ENCODE peak calls at places on chromosome 4, in six cellular contexts. One of them, this sample, is unnamed.

GRCh38 chr4:9804918-9805317 is 23.5 kb downstream of the DRD5 start:
- DNase-seq in adrenal gland: no peak
- DNase-seq in heart right ventricle: no peak
- DNase-seq in fibroblast of mammary gland: no peak
- DNase-seq in nephron progenitor cell: no peak
- DNase-seq in progenitor cell of endocrine pancreas: no peak
- DNase-seq in this sample: no peak

GRCh38 chr4:113547487-113548042 is 214.0 kb downstream of the CAMK2D start:
- DNase-seq in adrenal gland: peak
- DNase-seq in heart right ventricle: peak
- DNase-seq in fibroblast of mammary gland: peak
- DNase-seq in nephron progenitor cell: peak
- DNase-seq in progenitor cell of endocrine pancreas: peak
- DNase-seq in this sample: peak

GRCh38 chr4:145786261-145786660 is 106.3 kb downstream of the C4orf51 start:
- DNase-seq in adrenal gland: no peak
- DNase-seq in heart right ventricle: no peak
- DNase-seq in fibroblast of mammary gland: no peak
- DNase-seq in nephron progenitor cell: no peak
- DNase-seq in progenitor cell of endocrine pancreas: no peak
- DNase-seq in this sample: no peak

GRCh38 chr4:89685277-89685676 is 151.7 kb downstream of the SNCA start:
- DNase-seq in adrenal gland: no peak
- DNase-seq in heart right ventricle: no peak
- DNase-seq in fibroblast of mammary gland: no peak
- DNase-seq in nephron progenitor cell: no peak
- DNase-seq in progenitor cell of endocrine pancreas: no peak
- DNase-seq in this sample: no peak

GRCh38 chr4:169270156-169270809 is 473 bp downstream of the SH3RF1 start:
- DNase-seq in adrenal gland: peak
- DNase-seq in heart right ventricle: peak
- DNase-seq in fibroblast of mammary gland: no peak
- DNase-seq in nephron progenitor cell: peak
- DNase-seq in progenitor cell of endocrine pancreas: peak
- DNase-seq in this sample: peak

GRCh38 chr4:77240469-77241066 is 83.6 kb downstream of the CCNG2 start:
- DNase-seq in adrenal gland: peak
- DNase-seq in heart right ventricle: peak
- DNase-seq in fibroblast of mammary gland: peak
- DNase-seq in nephron progenitor cell: peak
- DNase-seq in progenitor cell of endocrine pancreas: peak
- DNase-seq in this sample: peak

GRCh38 chr4:4480205-4480604 is 61.6 kb downstream of the STX18 start:
- DNase-seq in adrenal gland: no peak
- DNase-seq in heart right ventricle: no peak
- DNase-seq in fibroblast of mammary gland: no peak
- DNase-seq in nephron progenitor cell: no peak
- DNase-seq in progenitor cell of endocrine pancreas: no peak
- DNase-seq in this sample: no peak

GRCh38 chr4:110175634-110176033 is 22.8 kb downstream of the ELOVL6 start:
- DNase-seq in adrenal gland: no peak
- DNase-seq in heart right ventricle: no peak
- DNase-seq in fibroblast of mammary gland: peak
- DNase-seq in nephron progenitor cell: no peak
- DNase-seq in progenitor cell of endocrine pancreas: no peak
- DNase-seq in this sample: no peak

GRCh38 chr4:167838686-167839085 is 253.7 kb upstream of the ANXA10 start:
- DNase-seq in adrenal gland: no peak
- DNase-seq in heart right ventricle: no peak
- DNase-seq in fibroblast of mammary gland: no peak
- DNase-seq in nephron progenitor cell: no peak
- DNase-seq in progenitor cell of endocrine pancreas: no peak
- DNase-seq in this sample: no peak

GRCh38 chr4:89290727-89291126 is 16.9 kb downstream of the GPRIN3 start:
- DNase-seq in adrenal gland: no peak
- DNase-seq in heart right ventricle: no peak
- DNase-seq in fibroblast of mammary gland: peak
- DNase-seq in nephron progenitor cell: no peak
- DNase-seq in progenitor cell of endocrine pancreas: no peak
- DNase-seq in this sample: no peak

GRCh38 chr4:175330236-175330635 is 412.1 kb downstream of the ADAM29 start:
- DNase-seq in adrenal gland: no peak
- DNase-seq in heart right ventricle: no peak
- DNase-seq in fibroblast of mammary gland: peak
- DNase-seq in nephron progenitor cell: no peak
- DNase-seq in progenitor cell of endocrine pancreas: no peak
- DNase-seq in this sample: no peak

GRCh38 chr4:10458190-10458589 is 964 bp upstream of the ZNF518B start:
- DNase-seq in adrenal gland: no peak
- DNase-seq in heart right ventricle: peak
- DNase-seq in fibroblast of mammary gland: no peak
- DNase-seq in nephron progenitor cell: no peak
- DNase-seq in progenitor cell of endocrine pancreas: no peak
- DNase-seq in this sample: no peak

GRCh38 chr4:183449193-183449888 is 4.9 kb downstream of the CDKN2AIP start:
- DNase-seq in adrenal gland: no peak
- DNase-seq in heart right ventricle: no peak
- DNase-seq in fibroblast of mammary gland: peak
- DNase-seq in nephron progenitor cell: no peak
- DNase-seq in progenitor cell of endocrine pancreas: no peak
- DNase-seq in this sample: no peak

GRCh38 chr4:52550186-52550585 is 108.9 kb downstream of the USP46 start:
- DNase-seq in adrenal gland: no peak
- DNase-seq in heart right ventricle: no peak
- DNase-seq in fibroblast of mammary gland: no peak
- DNase-seq in nephron progenitor cell: no peak
- DNase-seq in progenitor cell of endocrine pancreas: no peak
- DNase-seq in this sample: no peak

GRCh38 chr4:84167579-84167978 is 331.5 kb downstream of the NKX6-1 start:
- DNase-seq in adrenal gland: no peak
- DNase-seq in heart right ventricle: no peak
- DNase-seq in fibroblast of mammary gland: no peak
- DNase-seq in nephron progenitor cell: peak
- DNase-seq in progenitor cell of endocrine pancreas: no peak
- DNase-seq in this sample: no peak

GRCh38 chr4:158811704-158812103 is 42.9 kb downstream of the FNIP2 start:
- DNase-seq in adrenal gland: peak
- DNase-seq in heart right ventricle: no peak
- DNase-seq in fibroblast of mammary gland: no peak
- DNase-seq in nephron progenitor cell: no peak
- DNase-seq in progenitor cell of endocrine pancreas: no peak
- DNase-seq in this sample: no peak

GRCh38 chr4:54281060-54281781 is 52.1 kb downstream of the PDGFRA start:
- DNase-seq in adrenal gland: peak
- DNase-seq in heart right ventricle: peak
- DNase-seq in fibroblast of mammary gland: peak
- DNase-seq in nephron progenitor cell: no peak
- DNase-seq in progenitor cell of endocrine pancreas: no peak
- DNase-seq in this sample: no peak

GRCh38 chr4:105894570-105895323 is 524 bp upstream of the NPNT start:
- DNase-seq in adrenal gland: no peak
- DNase-seq in heart right ventricle: peak
- DNase-seq in fibroblast of mammary gland: no peak
- DNase-seq in nephron progenitor cell: no peak
- DNase-seq in progenitor cell of endocrine pancreas: no peak
- DNase-seq in this sample: peak

GRCh38 chr4:14888790-14889189 is 113.5 kb upstream of the CPEB2 start:
- DNase-seq in adrenal gland: no peak
- DNase-seq in heart right ventricle: no peak
- DNase-seq in fibroblast of mammary gland: peak
- DNase-seq in nephron progenitor cell: no peak
- DNase-seq in progenitor cell of endocrine pancreas: no peak
- DNase-seq in this sample: no peak

GRCh38 chr4:98627477-98627876 is 30.9 kb downstream of the TSPAN5 start:
- DNase-seq in adrenal gland: no peak
- DNase-seq in heart right ventricle: no peak
- DNase-seq in fibroblast of mammary gland: peak
- DNase-seq in nephron progenitor cell: no peak
- DNase-seq in progenitor cell of endocrine pancreas: no peak
- DNase-seq in this sample: no peak

GRCh38 chr4:55545681-55546632 is 752 bp downstream of the CLOCK start:
- DNase-seq in adrenal gland: peak
- DNase-seq in heart right ventricle: peak
- DNase-seq in fibroblast of mammary gland: peak
- DNase-seq in nephron progenitor cell: peak
- DNase-seq in progenitor cell of endocrine pancreas: peak
- DNase-seq in this sample: peak

GRCh38 chr4:166875821-166876220 is 358.5 kb downstream of the SPOCK3 start:
- DNase-seq in adrenal gland: no peak
- DNase-seq in heart right ventricle: no peak
- DNase-seq in fibroblast of mammary gland: no peak
- DNase-seq in nephron progenitor cell: no peak
- DNase-seq in progenitor cell of endocrine pancreas: no peak
- DNase-seq in this sample: no peak

DNA sequence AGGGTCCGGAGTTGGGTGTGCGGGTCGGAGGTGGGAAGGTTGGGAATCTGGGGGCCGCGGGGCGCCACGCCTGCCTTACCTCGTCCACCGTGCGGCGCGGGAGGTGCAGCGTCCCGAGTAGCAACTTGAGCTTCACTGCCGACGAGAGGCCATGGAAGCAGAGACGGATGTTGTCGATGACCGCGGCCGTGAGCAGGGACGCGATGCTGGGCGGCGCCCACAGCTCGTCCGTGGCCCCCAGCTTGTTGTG is 178 bp downstream of the NELFA start:
- DNase-seq in adrenal gland: no peak
- DNase-seq in heart right ventricle: no peak
- DNase-seq in fibroblast of mammary gland: no peak
- DNase-seq in nephron progenitor cell: no peak
- DNase-seq in progenitor cell of endocrine pancreas: no peak
- DNase-seq in this sample: no peak
- TF ChIP-seq CTCF in adrenal gland: no peak
- TF ChIP-seq CTCF in heart right ventricle: no peak
- TF ChIP-seq CTCF in fibroblast of mammary gland: no peak
- TF ChIP-seq CTCF in nephron progenitor cell: no peak
- TF ChIP-seq CTCF in progenitor cell of endocrine pancreas: no peak
- TF ChIP-seq CTCF in this sample: no peak

GRCh38 chr4:147809171-147809570 is 77.3 kb downstream of the ARHGAP10 start:
- DNase-seq in adrenal gland: no peak
- DNase-seq in heart right ventricle: no peak
- DNase-seq in fibroblast of mammary gland: no peak
- DNase-seq in nephron progenitor cell: no peak
- DNase-seq in progenitor cell of endocrine pancreas: no peak
- DNase-seq in this sample: no peak

GRCh38 chr4:147808447-147808846 is 76.6 kb downstream of the ARHGAP10 start:
- DNase-seq in adrenal gland: no peak
- DNase-seq in heart right ventricle: no peak
- DNase-seq in fibroblast of mammary gland: no peak
- DNase-seq in nephron progenitor cell: no peak
- DNase-seq in progenitor cell of endocrine pancreas: no peak
- DNase-seq in this sample: no peak

GRCh38 chr4:147814334-147814733 is 82.4 kb downstream of the ARHGAP10 start:
- DNase-seq in adrenal gland: no peak
- DNase-seq in heart right ventricle: no peak
- DNase-seq in fibroblast of mammary gland: no peak
- DNase-seq in nephron progenitor cell: no peak
- DNase-seq in progenitor cell of endocrine pancreas: no peak
- DNase-seq in this sample: no peak

GRCh38 chr4:147813107-147813773 is 81.4 kb downstream of the ARHGAP10 start:
- DNase-seq in adrenal gland: no peak
- DNase-seq in heart right ventricle: no peak
- DNase-seq in fibroblast of mammary gland: peak
- DNase-seq in nephron progenitor cell: no peak
- DNase-seq in progenitor cell of endocrine pancreas: no peak
- DNase-seq in this sample: no peak

GRCh38 chr4:147811878-147812277 is 80.0 kb downstream of the ARHGAP10 start:
- DNase-seq in adrenal gland: no peak
- DNase-seq in heart right ventricle: no peak
- DNase-seq in fibroblast of mammary gland: no peak
- DNase-seq in nephron progenitor cell: no peak
- DNase-seq in progenitor cell of endocrine pancreas: no peak
- DNase-seq in this sample: no peak
- TF ChIP-seq CTCF in adrenal gland: no peak
- TF ChIP-seq CTCF in heart right ventricle: no peak
- TF ChIP-seq CTCF in fibroblast of mammary gland: no peak
- TF ChIP-seq CTCF in nephron progenitor cell: no peak
- TF ChIP-seq CTCF in progenitor cell of endocrine pancreas: no peak
- TF ChIP-seq CTCF in this sample: no peak

GRCh38 chr4:139658185-139658584 is 7.4 kb upstream of the MGST2 start:
- DNase-seq in adrenal gland: no peak
- DNase-seq in heart right ventricle: no peak
- DNase-seq in fibroblast of mammary gland: no peak
- DNase-seq in nephron progenitor cell: no peak
- DNase-seq in progenitor cell of endocrine pancreas: no peak
- DNase-seq in this sample: no peak

GRCh38 chr4:139654516-139654915 is 11.1 kb upstream of the MGST2 start:
- DNase-seq in adrenal gland: no peak
- DNase-seq in heart right ventricle: no peak
- DNase-seq in fibroblast of mammary gland: no peak
- DNase-seq in nephron progenitor cell: no peak
- DNase-seq in progenitor cell of endocrine pancreas: no peak
- DNase-seq in this sample: no peak

GRCh38 chr4:139656614-139657486 is 8.8 kb upstream of the MGST2 start:
- DNase-seq in adrenal gland: peak
- DNase-seq in heart right ventricle: peak
- DNase-seq in fibroblast of mammary gland: peak
- DNase-seq in nephron progenitor cell: peak
- DNase-seq in progenitor cell of endocrine pancreas: peak
- DNase-seq in this sample: peak

GRCh38 chr4:139651282-139652194 is 14.1 kb upstream of the MGST2 start:
- DNase-seq in adrenal gland: peak
- DNase-seq in heart right ventricle: peak
- DNase-seq in fibroblast of mammary gland: peak
- DNase-seq in nephron progenitor cell: peak
- DNase-seq in progenitor cell of endocrine pancreas: peak
- DNase-seq in this sample: peak

DNA sequence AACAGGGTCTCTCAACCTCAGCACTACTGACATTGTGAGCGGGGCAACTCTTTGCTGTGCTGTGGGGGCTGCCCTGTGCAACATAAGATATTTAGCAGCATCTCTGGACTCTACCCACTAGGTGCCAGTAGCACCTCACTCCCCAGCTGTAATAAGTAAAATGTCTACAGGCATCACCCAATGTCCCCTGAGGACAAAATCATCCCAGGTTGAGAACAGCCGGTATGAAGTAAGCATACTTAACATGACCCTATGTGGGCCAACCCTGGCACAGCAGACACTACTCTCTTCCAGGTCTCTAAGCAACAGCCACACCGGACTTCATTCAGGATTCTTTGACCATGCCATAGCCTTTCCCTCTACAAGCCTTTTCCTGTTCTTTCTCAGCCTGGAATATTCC is 10.5 kb upstream of the MGST2 start:
- DNase-seq in adrenal gland: no peak
- DNase-seq in heart right ventricle: no peak
- DNase-seq in fibroblast of mammary gland: peak
- DNase-seq in nephron progenitor cell: no peak
- DNase-seq in progenitor cell of endocrine pancreas: no peak
- DNase-seq in this sample: no peak
- TF ChIP-seq CTCF in adrenal gland: peak
- TF ChIP-seq CTCF in heart right ventricle: peak
- TF ChIP-seq CTCF in fibroblast of mammary gland: peak
- TF ChIP-seq CTCF in nephron progenitor cell: peak
- TF ChIP-seq CTCF in progenitor cell of endocrine pancreas: peak
- TF ChIP-seq CTCF in this sample: peak

DNA sequence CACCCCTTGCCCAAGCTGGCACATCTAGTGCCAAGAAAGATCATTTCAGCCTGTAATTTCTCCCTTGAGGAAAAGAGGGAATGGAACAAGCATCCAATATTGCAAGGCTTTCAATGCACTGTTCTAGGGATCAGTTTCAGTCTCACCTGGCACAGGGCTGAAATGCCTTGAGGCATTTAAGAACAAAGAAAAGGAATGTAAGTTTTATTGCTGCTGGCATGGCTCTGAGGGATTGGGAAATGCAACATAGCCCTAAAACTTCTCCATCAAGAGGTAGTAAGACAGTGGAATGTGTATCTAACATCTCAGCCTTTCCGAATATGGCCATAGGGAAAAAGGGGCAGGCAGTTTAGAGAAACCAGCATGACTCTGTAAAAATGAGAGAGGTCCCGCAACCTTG is 732.6 kb upstream of the LCORL start:
- DNase-seq in adrenal gland: no peak
- DNase-seq in heart right ventricle: no peak
- DNase-seq in fibroblast of mammary gland: no peak
- DNase-seq in nephron progenitor cell: no peak
- DNase-seq in progenitor cell of endocrine pancreas: no peak
- DNase-seq in this sample: no peak
- TF ChIP-seq CTCF in adrenal gland: no peak
- TF ChIP-seq CTCF in heart right ventricle: no peak
- TF ChIP-seq CTCF in fibroblast of mammary gland: no peak
- TF ChIP-seq CTCF in nephron progenitor cell: no peak
- TF ChIP-seq CTCF in progenitor cell of endocrine pancreas: no peak
- TF ChIP-seq CTCF in this sample: no peak